ENCODE peak calls at places on chromosomes 7 and 10, in six cellular contexts. F, K, I, J, W and O are unnamed samples.

GRCh38 chr7:125412890-125413665 is 483.5 kb upstream of the POT1 start:
- DNase-seq in W (no peak), J (no peak), I (no peak), K (no peak), F (no peak), O (no peak)

GRCh38 chr7:37322831-37323230 is 125.8 kb downstream of the ELMO1 start:
- DNase-seq in K (no peak), W (no peak), F (no peak), J (no peak), I (no peak), O (no peak)

GRCh38 chr7:4786015-4786414 is 10.6 kb downstream of the AP5Z1 start:
- DNase-seq in K (no peak), J (peak), W (no peak), I (no peak), F (no peak), O (no peak)

GRCh38 chr7:137634356-137634755 is 212.4 kb downstream of the DGKI start:
- DNase-seq in W (no peak), K (no peak), J (no peak), I (no peak), F (no peak), O (no peak)

GRCh38 chr7:35508623-35509400 is 186.1 kb downstream of the HERPUD2 start:
- DNase-seq in F (no peak), W (no peak), J (no peak), K (no peak), I (no peak), O (peak)

GRCh38 chr7:105346593-105347322 is 42.0 kb downstream of the SRPK2 start:
- DNase-seq in F (no peak), J (no peak), W (no peak), K (peak), I (no peak), O (no peak)

GRCh38 chr7:112416127-112416526 is 34.1 kb upstream of the IFRD1 start:
- DNase-seq in F (no peak), I (no peak), K (no peak), J (no peak), W (no peak), O (no peak)

GRCh38 chr7:83976302-83976701 is 218.3 kb downstream of the SEMA3A start:
- DNase-seq in K (no peak), J (no peak), F (no peak), I (peak), W (no peak), O (peak)

GRCh38 chr10:42932735-42933453 is 144.0 kb upstream of the RET start:
- DNase-seq in K (no peak), W (no peak), I (no peak), F (no peak), J (no peak), O (no peak)

GRCh38 chr7:29467193-29467592 is 96.4 kb upstream of the PRR15 start:
- DNase-seq in K (no peak), W (no peak), I (no peak), J (no peak), F (no peak), O (no peak)

GRCh38 chr7:132406039-132406438 is 170.2 kb downstream of the PLXNA4 start:
- DNase-seq in K (no peak), I (no peak), F (no peak), J (no peak), W (no peak), O (no peak)

GRCh38 chr7:99392046-99392445 is 16.4 kb downstream of the PDAP1 start:
- DNase-seq in F (no peak), W (no peak), J (no peak), K (no peak), I (no peak), O (no peak)

GRCh38 chr7:96126382-96126781 is 195.5 kb downstream of the SLC25A13 start:
- DNase-seq in K (no peak), W (no peak), F (no peak), J (no peak), I (no peak), O (no peak)

GRCh38 chr10:128080641-128081040 is 45.6 kb downstream of the MKI67 start:
- DNase-seq in I (no peak), J (no peak), F (no peak), K (no peak), W (no peak), O (no peak)

GRCh38 chr7:136114966-136115762 is 138.0 kb upstream of the MTPN start:
- DNase-seq in J (peak), F (peak), K (no peak), I (peak), W (no peak), O (peak)

GRCh38 chr7:15620491-15621185 is 58.8 kb upstream of the AGMO start:
- DNase-seq in F (no peak), W (no peak), I (no peak), J (no peak), K (no peak), O (no peak)

GRCh38 chr10:81450651-81451050 is 424.3 kb upstream of the NRG3 start:
- DNase-seq in J (no peak), F (no peak), W (no peak), K (no peak), I (no peak), O (no peak)

GRCh38 chr7:149153346-149153745 is 6.1 kb downstream of the ZNF398 start:
- DNase-seq in K (no peak), I (no peak), W (no peak), J (no peak), F (no peak), O (no peak)

GRCh38 chr10:50622497-50623298 is 1.1 kb downstream of the SGMS1 start:
- DNase-seq in K (peak), I (peak), F (peak), W (no peak), J (peak), O (peak)

GRCh38 chr7:144812379-144813283 is 23.2 kb downstream of the TPK1 start:
- DNase-seq in K (no peak), J (no peak), W (no peak), F (no peak), I (no peak), O (no peak)

GRCh38 chr7:128259131-128260056 is 18.3 kb downstream of the LEP start:
- DNase-seq in F (peak), W (no peak), K (no peak), J (peak), I (no peak), O (peak)

GRCh38 chr7:155814569-155815276 is 2.5 kb upstream of the SHH start:
- DNase-seq in J (no peak), I (no peak), W (no peak), K (no peak), F (no peak), O (no peak)

GRCh38 chr10:5356479-5356763 is 8.3 kb upstream of the UCN3 start:
- DNase-seq in F (no peak), J (no peak), W (no peak), I (no peak), K (no peak), O (no peak)

GRCh38 chr7:98802088-98802780 is 67.6 kb downstream of the TMEM130 start:
- DNase-seq in I (no peak), W (no peak), J (peak), F (no peak), K (no peak), O (peak)

GRCh38 chr10:35328404-35329037 is 7.8 kb upstream of the CCNY start:
- DNase-seq in K (no peak), J (no peak), F (no peak), I (no peak), W (no peak), O (no peak)

GRCh38 chr7:64878684-64879083 is 24.4 kb upstream of the ZNF273 start:
- DNase-seq in I (no peak), K (no peak), F (no peak), J (no peak), W (no peak), O (no peak)

GRCh38 chr7:69773535-69774225 is 175.4 kb downstream of the AUTS2 start:
- DNase-seq in J (no peak), I (no peak), W (no peak), F (no peak), K (no peak), O (no peak)

GRCh38 chr10:6988654-6989053 is 408.6 kb upstream of the PRKCQ start:
- DNase-seq in J (no peak), K (no peak), F (no peak), W (no peak), I (no peak), O (no peak)

GRCh38 chr10:130987401-130987800 is 324.1 kb downstream of the TCERG1L start:
- DNase-seq in F (no peak), W (no peak), I (no peak), K (no peak), J (no peak), O (no peak)

GRCh38 chr7:47452295-47452694 is 129.6 kb downstream of the TNS3 start:
- DNase-seq in I (no peak), W (no peak), J (no peak), K (no peak), F (no peak), O (no peak)

GRCh38 chr7:52017802-52018679 is 701.4 kb upstream of the COBL start:
- DNase-seq in K (peak), I (no peak), J (peak), W (no peak), F (peak), O (peak)

GRCh38 chr10:99612167-99612831 is 7.9 kb downstream of the SLC25A28 start:
- DNase-seq in F (no peak), I (peak), W (no peak), J (peak), K (no peak), O (peak)

GRCh38 chr10:26696786-26697162 is 727 bp upstream of the PDSS1 start:
- DNase-seq in W (no peak), K (no peak), I (no peak), J (peak), F (no peak), O (no peak)